ENCODE peak calls at places on chromosome 4, in nine cellular contexts. E is ovary; P is thoracic aorta; A is PC-3; H is fibroblast of lung; B is neural progenitor cell; T is suprapubic skin; Z is Panc1; J is CD8-positive, alpha-beta T cell. L is an unnamed sample.

GRCh38 chr4:4831825-4832224 is 27.6 kb upstream of the MSX1 start:
- DNase-seq in E (no peak), P (no peak), A (peak), H (no peak), B (no peak), T (no peak), Z (no peak), J (no peak), L (no peak)

GRCh38 chr4:40897557-40898203 is 147.9 kb downstream of the NSUN7 start:
- DNase-seq in E (peak), P (no peak), A (peak), H (peak), B (peak), T (peak), Z (peak), J (peak), L (peak)

GRCh38 chr4:40916880-40917279 is 167.1 kb downstream of the NSUN7 start:
- DNase-seq in E (no peak), P (no peak), A (peak), H (no peak), B (peak), T (no peak), Z (no peak), J (no peak), L (peak)

GRCh38 chr4:150366487-150366999 is 215.4 kb upstream of the MAB21L2 start:
- DNase-seq in E (no peak), P (no peak), A (no peak), H (no peak), B (peak), T (no peak), Z (no peak), J (no peak), L (no peak)

GRCh38 chr4:137572647-137573046 is 40.4 kb upstream of the PCDH18 start:
- DNase-seq in E (no peak), P (no peak), A (no peak), H (no peak), B (no peak), T (peak), Z (no peak), J (no peak), L (no peak)

GRCh38 chr4:87559090-87559837 is 30.1 kb upstream of the SPARCL1 start:
- DNase-seq in E (no peak), P (no peak), A (peak), H (no peak), B (peak), T (no peak), Z (no peak), J (peak), L (peak)

GRCh38 chr4:114815760-114816159 is 217.2 kb downstream of the UGT8 start:
- DNase-seq in E (no peak), P (no peak), A (no peak), H (no peak), B (no peak), T (no peak), Z (no peak), J (no peak), L (no peak)

GRCh38 chr4:139962130-139962684 is 191.8 kb downstream of the MAML3 start:
- DNase-seq in E (no peak), P (no peak), A (no peak), H (no peak), B (no peak), T (no peak), Z (no peak), J (no peak), L (no peak)

GRCh38 chr4:168082379-168082778 is 10.0 kb upstream of the ANXA10 start:
- DNase-seq in E (no peak), P (no peak), A (no peak), H (no peak), B (no peak), T (no peak), Z (no peak), J (no peak), L (no peak)

GRCh38 chr4:84051728-84052127 is 447.4 kb downstream of the NKX6-1 start:
- DNase-seq in E (no peak), P (no peak), A (no peak), H (no peak), B (peak), T (no peak), Z (no peak), J (no peak), L (no peak)

GRCh38 chr4:8547912-8548730 is 32.1 kb upstream of the GPR78 start:
- DNase-seq in E (no peak), P (no peak), A (peak), H (no peak), B (no peak), T (peak), Z (no peak), J (no peak), L (no peak)

GRCh38 chr4:147110968-147111367 is 165.3 kb upstream of the TTC29 start:
- DNase-seq in E (no peak), P (no peak), A (peak), H (peak), B (no peak), T (no peak), Z (no peak), J (no peak), L (no peak)

GRCh38 chr4:110543577-110543976 is 67.6 kb downstream of the ENPEP start:
- DNase-seq in E (no peak), P (no peak), A (no peak), H (no peak), B (no peak), T (no peak), Z (no peak), J (no peak), L (no peak)

GRCh38 chr4:39542633-39543393 is 15.6 kb upstream of the UGDH start:
- DNase-seq in E (no peak), P (no peak), A (peak), H (no peak), B (no peak), T (no peak), Z (no peak), J (no peak), L (no peak)

GRCh38 chr4:8211229-8211628 is 12.1 kb downstream of the SH3TC1 start:
- DNase-seq in E (no peak), P (no peak), A (no peak), H (no peak), B (no peak), T (no peak), Z (no peak), J (no peak), L (no peak)

GRCh38 chr4:16818005-16818404 is 80.4 kb downstream of the LDB2 start:
- DNase-seq in E (no peak), P (no peak), A (no peak), H (no peak), B (no peak), T (no peak), Z (no peak), J (no peak), L (no peak)

GRCh38 chr4:59127748-59128147 is 2017.6 kb upstream of the IGFBP7 start:
- DNase-seq in E (no peak), P (no peak), A (no peak), H (no peak), B (no peak), T (no peak), Z (no peak), J (no peak), L (no peak)

GRCh38 chr4:175234162-175234561 is 316.0 kb downstream of the ADAM29 start:
- DNase-seq in E (no peak), P (no peak), A (no peak), H (no peak), B (no peak), T (no peak), Z (no peak), J (no peak), L (no peak)

GRCh38 chr4:147981305-147981704 is 249.4 kb downstream of the ARHGAP10 start:
- DNase-seq in E (no peak), P (no peak), A (no peak), H (peak), B (no peak), T (no peak), Z (no peak), J (no peak), L (no peak)

GRCh38 chr4:41024556-41025491 is 189.5 kb downstream of the APBB2 start:
- DNase-seq in E (no peak), P (no peak), A (no peak), H (peak), B (peak), T (no peak), Z (no peak), J (no peak), L (peak)

GRCh38 chr4:151809716-151810115 is 48.9 kb upstream of the GATB start:
- DNase-seq in E (no peak), P (no peak), A (no peak), H (no peak), B (no peak), T (no peak), Z (no peak), J (no peak), L (no peak)

GRCh38 chr4:139873111-139873866 is 207.7 kb downstream of the MGST2 start:
- DNase-seq in E (no peak), P (no peak), A (no peak), H (no peak), B (no peak), T (no peak), Z (no peak), J (no peak), L (no peak)

GRCh38 chr4:10315638-10316037 is 141.6 kb downstream of the ZNF518B start:
- DNase-seq in E (no peak), P (no peak), A (no peak), H (no peak), B (no peak), T (no peak), Z (no peak), J (no peak), L (no peak)

GRCh38 chr4:6493668-6494304 is 21.4 kb upstream of the PPP2R2C start:
- DNase-seq in E (no peak), P (no peak), A (peak), H (peak), B (peak), T (no peak), Z (no peak), J (no peak), L (no peak)

GRCh38 chr4:64465263-64465662 is 56.0 kb upstream of the TECRL start:
- DNase-seq in E (no peak), P (no peak), A (no peak), H (no peak), B (no peak), T (no peak), Z (no peak), J (no peak), L (no peak)

GRCh38 chr4:113186960-113187757 is 137.7 kb downstream of the ANK2 start:
- DNase-seq in E (no peak), P (no peak), A (no peak), H (no peak), B (no peak), T (no peak), Z (no peak), J (no peak), L (no peak)

GRCh38 chr4:26204911-26205368 is 115.9 kb upstream of the RBPJ start:
- DNase-seq in E (peak), P (no peak), A (no peak), H (no peak), B (no peak), T (no peak), Z (no peak), J (no peak), L (no peak)

GRCh38 chr4:6258741-6259140 is 10.9 kb upstream of the WFS1 start:
- DNase-seq in E (no peak), P (no peak), A (no peak), H (no peak), B (no peak), T (no peak), Z (no peak), J (no peak), L (peak)

GRCh38 chr4:72895408-72895807 is 174.1 kb downstream of the COX18 start:
- DNase-seq in E (no peak), P (no peak), A (no peak), H (no peak), B (peak), T (no peak), Z (no peak), J (no peak), L (no peak)

GRCh38 chr4:86834901-86835300 is 14.3 kb downstream of the SLC10A6 start:
- DNase-seq in E (no peak), P (no peak), A (no peak), H (peak), B (no peak), T (no peak), Z (no peak), J (no peak), L (no peak)

GRCh38 chr4:138112389-138112788 is 129.8 kb downstream of the SLC7A11 start:
- DNase-seq in E (no peak), P (no peak), A (no peak), H (no peak), B (no peak), T (no peak), Z (no peak), J (no peak), L (no peak)

GRCh38 chr4:128061566-128062536 is 739 bp downstream of the LARP1B start:
- DNase-seq in E (peak), P (no peak), A (peak), H (peak), B (peak), T (peak), Z (no peak), J (peak), L (peak)
- TF ChIP-seq CTCF in E (no peak), P (no peak), A (peak), H (peak), B (peak), T (no peak), Z (peak), J (no peak), L (peak)

DNA sequence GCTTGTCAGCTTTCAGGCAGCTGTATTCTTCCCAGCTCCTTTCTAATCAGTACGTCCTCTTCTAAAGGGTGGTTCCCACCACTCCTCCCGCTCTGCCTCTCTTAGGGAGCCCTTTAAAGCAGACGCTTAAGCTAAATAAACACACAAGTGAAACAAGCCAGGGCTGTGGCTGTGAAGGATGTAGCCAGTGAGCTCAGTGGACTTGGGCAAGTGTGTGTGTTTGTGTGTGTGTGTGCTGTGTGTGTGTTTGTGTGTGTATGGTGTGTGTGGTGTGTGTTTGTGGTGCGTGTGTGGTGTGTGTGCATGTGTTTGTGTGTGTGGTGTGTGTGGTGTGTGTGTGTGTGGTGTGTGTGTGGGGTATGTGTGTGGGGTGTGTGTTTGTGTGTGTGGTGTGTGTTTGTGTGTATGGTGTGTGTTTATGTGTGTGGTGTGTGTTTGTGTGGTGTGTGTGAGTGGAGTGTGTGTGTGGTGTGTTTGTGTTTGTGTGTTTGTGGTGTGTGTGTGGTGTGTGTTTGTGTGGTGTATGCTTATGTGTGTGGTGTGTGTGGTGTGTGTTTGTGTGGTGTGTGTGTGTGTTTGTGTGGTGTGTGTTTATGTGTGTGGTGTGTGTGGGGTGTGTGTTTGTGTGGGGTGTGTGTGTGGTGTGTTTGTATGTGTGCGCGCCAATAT is 283.3 kb downstream of the PTTG2 start:
- DNase-seq in E (no peak), P (no peak), A (no peak), H (peak), B (no peak), T (no peak), Z (no peak), J (no peak), L (no peak)
- H3K27ac ChIP-seq in E (no peak), P (no peak), A (no peak), H (no peak), B (no peak), T (no peak), Z (no peak), J (no peak), L (no peak)

DNA sequence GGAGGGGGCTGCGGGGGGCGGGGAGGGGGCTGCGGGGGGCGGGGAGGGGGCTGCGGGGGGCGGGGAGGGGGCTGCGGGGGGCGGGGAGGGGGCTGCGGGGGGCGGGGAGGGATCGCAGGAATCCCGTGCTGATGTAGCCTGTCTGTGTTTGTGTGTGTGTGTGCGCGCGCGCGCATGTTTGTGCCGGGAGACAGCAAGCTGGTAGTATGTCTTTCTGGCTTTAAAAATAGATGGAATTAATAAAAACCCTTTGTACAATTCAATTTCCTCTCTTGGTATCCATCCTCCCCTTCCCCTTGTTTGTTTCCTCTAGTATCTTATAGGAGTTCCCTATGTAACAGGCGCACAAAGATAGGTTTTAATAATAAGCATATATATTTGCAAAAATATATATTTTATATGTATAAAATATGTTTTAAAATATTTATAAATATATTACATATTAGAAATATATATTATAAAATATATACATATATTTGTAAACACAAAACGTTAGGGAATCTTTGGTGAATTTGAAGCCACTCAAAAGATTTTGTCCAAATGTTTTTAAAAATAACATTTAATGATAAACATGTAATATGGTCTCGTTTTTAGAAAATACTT is 782 bp downstream of the ARHGAP24 start:
- DNase-seq in E (peak), P (no peak), A (no peak), H (peak), B (no peak), T (no peak), Z (no peak), J (no peak), L (no peak)
- H3K4me3 ChIP-seq in E (peak), P (peak), A (peak), H (peak), B (peak), T (peak), Z (peak), J (no peak), L (no peak)

GRCh38 chr4:163391756-163392155 is 48.1 kb downstream of the NPY5R start:
- DNase-seq in E (no peak), P (no peak), A (no peak), H (no peak), B (no peak), T (no peak), Z (no peak), J (no peak), L (no peak)

GRCh38 chr4:163395758-163396157 is 52.1 kb downstream of the NPY5R start:
- DNase-seq in E (no peak), P (no peak), A (no peak), H (no peak), B (no peak), T (no peak), Z (no peak), J (no peak), L (no peak)

GRCh38 chr4:163395055-163395454 is 51.4 kb downstream of the NPY5R start:
- DNase-seq in E (no peak), P (no peak), A (no peak), H (peak), B (no peak), T (no peak), Z (no peak), J (no peak), L (no peak)

GRCh38 chr4:163392328-163392727 is 48.6 kb downstream of the NPY5R start:
- DNase-seq in E (no peak), P (no peak), A (no peak), H (no peak), B (no peak), T (no peak), Z (no peak), J (no peak), L (no peak)

GRCh38 chr4:163393471-163393870 is 49.8 kb downstream of the NPY5R start:
- DNase-seq in E (no peak), P (no peak), A (no peak), H (no peak), B (no peak), T (no peak), Z (no peak), J (no peak), L (no peak)
- TF ChIP-seq CTCF in E (no peak), P (no peak), A (no peak), H (no peak), B (no peak), T (no peak), Z (no peak), J (no peak), L (no peak)

DNA sequence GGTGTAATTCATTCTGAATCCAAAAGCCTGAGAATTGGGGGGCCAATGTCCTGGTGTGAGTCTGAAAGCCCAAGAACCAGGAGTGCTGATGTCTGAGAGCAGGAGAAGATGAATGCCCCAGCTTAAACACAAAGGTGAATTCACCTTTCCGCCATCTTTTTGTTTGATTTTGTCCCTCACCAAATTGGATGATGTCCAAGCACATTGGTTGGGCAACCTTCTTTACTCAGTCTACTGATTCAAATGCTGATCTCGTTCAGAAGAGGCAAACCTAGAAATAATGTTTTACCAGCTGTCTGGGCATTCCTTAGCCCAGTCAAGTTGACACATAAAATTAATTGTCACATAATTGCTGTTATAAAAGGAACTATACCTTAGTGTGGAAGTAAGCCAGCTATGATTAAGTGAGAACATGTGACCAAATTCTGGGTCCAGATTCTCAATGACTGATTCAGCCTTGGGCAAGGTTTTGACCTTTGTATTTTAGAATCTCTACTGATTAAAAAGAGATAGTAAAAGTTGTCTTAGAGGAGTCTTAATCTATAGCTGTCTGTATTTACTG is 34.5 kb upstream of the SLC4A4 start:
- DNase-seq in E (no peak), P (no peak), A (peak), H (no peak), B (no peak), T (no peak), Z (no peak), J (no peak), L (no peak)
- H3K27ac ChIP-seq in E (no peak), P (no peak), A (no peak), H (no peak), B (no peak), T (no peak), Z (no peak), J (no peak), L (no peak)

GRCh38 chr4:15427126-15427525 is 707 bp upstream of the C1QTNF7 start:
- DNase-seq in E (no peak), P (no peak), A (no peak), H (peak), B (no peak), T (no peak), Z (no peak), J (no peak), L (no peak)

GRCh38 chr4:15425520-15425919 is 2.3 kb upstream of the C1QTNF7 start:
- DNase-seq in E (no peak), P (no peak), A (no peak), H (no peak), B (no peak), T (no peak), Z (no peak), J (no peak), L (no peak)

GRCh38 chr4:15420642-15421041 is 7.2 kb upstream of the C1QTNF7 start:
- DNase-seq in E (peak), P (no peak), A (no peak), H (peak), B (no peak), T (no peak), Z (no peak), J (no peak), L (no peak)

GRCh38 chr4:15427715-15428114 is at the start of gene C1QTNF7:
- DNase-seq in E (no peak), P (no peak), A (no peak), H (peak), B (no peak), T (no peak), Z (no peak), J (no peak), L (no peak)

GRCh38 chr4:15423285-15423711 is 4.5 kb upstream of the C1QTNF7 start:
- DNase-seq in E (no peak), P (no peak), A (no peak), H (no peak), B (no peak), T (no peak), Z (no peak), J (no peak), L (no peak)
- H3K4me3 ChIP-seq in E (no peak), P (peak), A (no peak), H (no peak), B (no peak), T (no peak), Z (no peak), J (no peak), L (no peak)

GRCh38 chr4:134028411-134028810 is 173.2 kb downstream of the PABPC4L start:
- DNase-seq in E (no peak), P (no peak), A (no peak), H (no peak), B (no peak), T (no peak), Z (no peak), J (no peak), L (no peak)

GRCh38 chr4:134018845-134019244 is 182.7 kb downstream of the PABPC4L start:
- DNase-seq in E (no peak), P (no peak), A (no peak), H (no peak), B (no peak), T (no peak), Z (no peak), J (no peak), L (no peak)

GRCh38 chr4:134019657-134020056 is 181.9 kb downstream of the PABPC4L start:
- DNase-seq in E (no peak), P (no peak), A (no peak), H (no peak), B (no peak), T (no peak), Z (no peak), J (no peak), L (no peak)

GRCh38 chr4:134027931-134028330 is 173.7 kb downstream of the PABPC4L start:
- DNase-seq in E (no peak), P (no peak), A (peak), H (peak), B (no peak), T (no peak), Z (peak), J (no peak), L (no peak)

GRCh38 chr4:134024251-134024650 is 177.3 kb downstream of the PABPC4L start:
- DNase-seq in E (no peak), P (no peak), A (peak), H (peak), B (peak), T (no peak), Z (no peak), J (no peak), L (peak)
- TF ChIP-seq CTCF in E (no peak), P (no peak), A (peak), H (peak), B (peak), T (no peak), Z (no peak), J (no peak), L (peak)

L was measured in OCI-LY7.